ENCODE peak calls at places on chromosomes 4 and X, in eight cellular contexts. One of them, this sample, is unnamed. For H3K27me3, the result is how much of the 10 kb centered on the place peaks cover.

GRCh38 chr4:167956676-167957075 is 135.7 kb upstream of the ANXA10 start:
- DNase-seq in small intestine: no peak
- DNase-seq in HCT116: no peak
- DNase-seq in aorta: no peak
- DNase-seq in mesendoderm: no peak
- DNase-seq in tibial nerve: no peak
- DNase-seq in GM23248: no peak
- DNase-seq in heart right ventricle: no peak
- DNase-seq in this sample: no peak

GRCh38 chrX:154040307-154040756 is 20.6 kb upstream of the IRAK1 start:
- DNase-seq in small intestine: no peak
- DNase-seq in HCT116: no peak
- DNase-seq in aorta: no peak
- DNase-seq in mesendoderm: no peak
- DNase-seq in tibial nerve: no peak
- DNase-seq in GM23248: peak
- DNase-seq in heart right ventricle: no peak
- DNase-seq in this sample: no peak

GRCh38 chr4:99710681-99711345 is 53.2 kb upstream of the C4orf54 start:
- DNase-seq in small intestine: no peak
- DNase-seq in HCT116: no peak
- DNase-seq in aorta: no peak
- DNase-seq in mesendoderm: no peak
- DNase-seq in tibial nerve: no peak
- DNase-seq in GM23248: peak
- DNase-seq in heart right ventricle: no peak
- DNase-seq in this sample: no peak

GRCh38 chr4:186500721-186501304 is 54.6 kb downstream of the MTNR1A start:
- DNase-seq in small intestine: no peak
- DNase-seq in HCT116: no peak
- DNase-seq in aorta: no peak
- DNase-seq in mesendoderm: no peak
- DNase-seq in tibial nerve: no peak
- DNase-seq in GM23248: no peak
- DNase-seq in heart right ventricle: no peak
- DNase-seq in this sample: no peak

GRCh38 chr4:28702571-28702970 is 1841.9 kb downstream of the STIM2 start:
- DNase-seq in small intestine: no peak
- DNase-seq in HCT116: no peak
- DNase-seq in aorta: no peak
- DNase-seq in mesendoderm: no peak
- DNase-seq in tibial nerve: no peak
- DNase-seq in GM23248: peak
- DNase-seq in heart right ventricle: no peak
- DNase-seq in this sample: no peak

GRCh38 chrX:103825881-103826280 is 6.2 kb downstream of the RAB9B start:
- DNase-seq in small intestine: no peak
- DNase-seq in HCT116: no peak
- DNase-seq in aorta: no peak
- DNase-seq in mesendoderm: no peak
- DNase-seq in tibial nerve: no peak
- DNase-seq in GM23248: no peak
- DNase-seq in heart right ventricle: no peak
- DNase-seq in this sample: no peak

GRCh38 chr4:7251321-7251720 is 59.0 kb downstream of the SORCS2 start:
- DNase-seq in small intestine: no peak
- DNase-seq in HCT116: no peak
- DNase-seq in aorta: no peak
- DNase-seq in mesendoderm: no peak
- DNase-seq in tibial nerve: no peak
- DNase-seq in GM23248: no peak
- DNase-seq in heart right ventricle: no peak
- DNase-seq in this sample: no peak

GRCh38 chrX:104306180-104306579 is 51.4 kb upstream of the ESX1 start:
- DNase-seq in small intestine: no peak
- DNase-seq in HCT116: no peak
- DNase-seq in aorta: no peak
- DNase-seq in mesendoderm: no peak
- DNase-seq in tibial nerve: no peak
- DNase-seq in GM23248: no peak
- DNase-seq in heart right ventricle: no peak
- DNase-seq in this sample: no peak

GRCh38 chrX:154731881-154732280 is 19.0 kb downstream of the GAB3 start:
- DNase-seq in small intestine: no peak
- DNase-seq in HCT116: no peak
- DNase-seq in aorta: no peak
- DNase-seq in mesendoderm: peak
- DNase-seq in tibial nerve: no peak
- DNase-seq in GM23248: peak
- DNase-seq in heart right ventricle: no peak
- DNase-seq in this sample: no peak

GRCh38 chr4:98572697-98573096 is 85.7 kb downstream of the TSPAN5 start:
- DNase-seq in small intestine: peak
- DNase-seq in HCT116: no peak
- DNase-seq in aorta: no peak
- DNase-seq in mesendoderm: no peak
- DNase-seq in tibial nerve: no peak
- DNase-seq in GM23248: no peak
- DNase-seq in heart right ventricle: no peak
- DNase-seq in this sample: no peak

GRCh38 chr4:8308144-8308543 is 38.6 kb downstream of the HTRA3 start:
- DNase-seq in small intestine: no peak
- DNase-seq in HCT116: no peak
- DNase-seq in aorta: peak
- DNase-seq in mesendoderm: no peak
- DNase-seq in tibial nerve: no peak
- DNase-seq in GM23248: no peak
- DNase-seq in heart right ventricle: no peak
- DNase-seq in this sample: no peak

GRCh38 chr4:27844359-27844758 is 983.7 kb downstream of the STIM2 start:
- DNase-seq in small intestine: no peak
- DNase-seq in HCT116: no peak
- DNase-seq in aorta: no peak
- DNase-seq in mesendoderm: no peak
- DNase-seq in tibial nerve: no peak
- DNase-seq in GM23248: no peak
- DNase-seq in heart right ventricle: no peak
- DNase-seq in this sample: no peak

GRCh38 chrX:54358424-54359211 is 772 bp upstream of the WNK3 start:
- DNase-seq in small intestine: no peak
- DNase-seq in HCT116: no peak
- DNase-seq in aorta: peak
- DNase-seq in mesendoderm: peak
- DNase-seq in tibial nerve: peak
- DNase-seq in GM23248: peak
- DNase-seq in heart right ventricle: peak
- DNase-seq in this sample: no peak

DNA sequence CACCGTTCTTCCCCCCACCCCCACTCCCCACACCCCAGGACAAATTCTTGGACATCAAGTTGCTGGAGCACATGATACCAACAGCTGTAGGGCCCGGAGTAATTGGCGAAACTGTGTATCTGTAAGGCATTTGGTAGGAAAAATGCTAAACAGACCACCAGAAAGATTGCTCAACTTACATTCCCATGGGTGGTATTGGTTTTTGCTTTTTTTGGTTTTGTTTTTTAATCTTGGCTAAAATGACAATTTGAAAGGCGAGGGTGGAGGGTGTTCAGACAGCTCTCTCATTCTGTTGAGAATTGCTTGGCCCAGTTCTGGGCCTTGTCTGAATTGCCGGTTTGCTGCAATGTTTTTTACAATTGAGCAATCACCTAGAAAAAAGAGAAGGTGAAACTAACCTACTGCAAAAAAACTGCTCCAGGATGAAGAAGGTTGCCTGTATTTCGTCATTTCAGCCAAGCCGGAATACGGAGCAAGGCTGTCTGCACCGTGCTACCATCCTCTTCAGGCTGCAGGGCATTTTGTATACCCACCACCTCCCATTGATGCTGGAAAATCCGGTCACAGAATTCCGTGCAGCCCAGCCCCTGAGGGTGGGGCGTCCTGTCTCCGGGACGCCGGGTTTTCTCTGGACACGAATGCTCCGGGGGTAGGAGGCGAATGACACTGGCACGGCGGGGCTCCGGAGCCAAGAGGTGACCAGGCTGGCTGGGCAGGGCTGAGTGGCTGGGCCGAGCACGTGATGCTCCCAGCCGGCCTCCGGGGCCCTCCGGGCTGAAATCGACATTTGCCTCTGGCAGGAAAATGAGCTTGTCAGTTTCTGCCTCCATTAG is at the start of gene CLCN4:
- DNase-seq in small intestine: peak
- DNase-seq in HCT116: peak
- DNase-seq in aorta: peak
- DNase-seq in mesendoderm: peak
- DNase-seq in tibial nerve: peak
- DNase-seq in GM23248: peak
- DNase-seq in heart right ventricle: peak
- DNase-seq in this sample: peak
- H3K27me3 ChIP-seq in small intestine: under half
- H3K27me3 ChIP-seq in HCT116: under half
- H3K27me3 ChIP-seq in aorta: under half
- H3K27me3 ChIP-seq in mesendoderm: under half
- H3K27me3 ChIP-seq in tibial nerve: under half
- H3K27me3 ChIP-seq in GM23248: under half
- H3K27me3 ChIP-seq in heart right ventricle: under half
- H3K27me3 ChIP-seq in this sample: under half

GRCh38 chr4:75726577-75726976 is 2.2 kb downstream of the USO1 start:
- DNase-seq in small intestine: no peak
- DNase-seq in HCT116: no peak
- DNase-seq in aorta: no peak
- DNase-seq in mesendoderm: no peak
- DNase-seq in tibial nerve: no peak
- DNase-seq in GM23248: peak
- DNase-seq in heart right ventricle: no peak
- DNase-seq in this sample: no peak
- H3K4me3 ChIP-seq in small intestine: no peak
- H3K4me3 ChIP-seq in HCT116: no peak
- H3K4me3 ChIP-seq in aorta: peak
- H3K4me3 ChIP-seq in mesendoderm: no peak
- H3K4me3 ChIP-seq in tibial nerve: peak
- H3K4me3 ChIP-seq in GM23248: peak
- H3K4me3 ChIP-seq in heart right ventricle: peak
- H3K4me3 ChIP-seq in this sample: peak

GRCh38 chrX:110964761-110965160 is 131.2 kb upstream of the PAK3 start:
- DNase-seq in small intestine: no peak
- DNase-seq in HCT116: no peak
- DNase-seq in aorta: no peak
- DNase-seq in mesendoderm: peak
- DNase-seq in tibial nerve: no peak
- DNase-seq in GM23248: no peak
- DNase-seq in heart right ventricle: no peak
- DNase-seq in this sample: no peak
- H3K27me3 ChIP-seq in small intestine: under half
- H3K27me3 ChIP-seq in HCT116: under half
- H3K27me3 ChIP-seq in aorta: under half
- H3K27me3 ChIP-seq in mesendoderm: under half
- H3K27me3 ChIP-seq in tibial nerve: under half
- H3K27me3 ChIP-seq in GM23248: under half
- H3K27me3 ChIP-seq in heart right ventricle: under half
- H3K27me3 ChIP-seq in this sample: under half

DNA sequence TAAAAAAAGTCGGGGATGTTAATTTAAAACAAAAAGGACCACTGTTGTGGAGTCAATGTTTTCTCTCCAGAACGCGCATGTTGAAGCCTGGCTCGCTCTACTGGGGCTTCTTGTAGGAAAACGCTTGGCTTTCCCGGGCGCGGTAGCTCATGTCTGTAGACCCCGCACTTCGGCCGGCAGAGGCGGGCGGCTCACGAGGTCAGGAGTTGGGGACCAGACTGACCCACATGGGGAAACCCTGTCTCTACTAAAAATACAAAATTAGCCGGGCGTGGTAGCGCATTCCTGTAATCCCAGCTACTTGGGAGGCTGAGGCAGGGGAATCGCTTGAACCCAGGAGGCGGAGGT is 15.6 kb downstream of the NELFA start:
- DNase-seq in small intestine: no peak
- DNase-seq in HCT116: no peak
- DNase-seq in aorta: no peak
- DNase-seq in mesendoderm: no peak
- DNase-seq in tibial nerve: no peak
- DNase-seq in GM23248: no peak
- DNase-seq in heart right ventricle: no peak
- DNase-seq in this sample: no peak
- H3K4me3 ChIP-seq in small intestine: no peak
- H3K4me3 ChIP-seq in HCT116: no peak
- H3K4me3 ChIP-seq in aorta: no peak
- H3K4me3 ChIP-seq in mesendoderm: no peak
- H3K4me3 ChIP-seq in tibial nerve: no peak
- H3K4me3 ChIP-seq in GM23248: no peak
- H3K4me3 ChIP-seq in heart right ventricle: no peak
- H3K4me3 ChIP-seq in this sample: no peak

GRCh38 chr4:146959692-146960091 is 14.0 kb upstream of the TTC29 start:
- DNase-seq in small intestine: no peak
- DNase-seq in HCT116: no peak
- DNase-seq in aorta: no peak
- DNase-seq in mesendoderm: no peak
- DNase-seq in tibial nerve: no peak
- DNase-seq in GM23248: peak
- DNase-seq in heart right ventricle: no peak
- DNase-seq in this sample: no peak
- H3K27me3 ChIP-seq in small intestine: under half
- H3K27me3 ChIP-seq in HCT116: under half
- H3K27me3 ChIP-seq in aorta: under half
- H3K27me3 ChIP-seq in mesendoderm: under half
- H3K27me3 ChIP-seq in tibial nerve: under half
- H3K27me3 ChIP-seq in GM23248: under half
- H3K27me3 ChIP-seq in heart right ventricle: under half
- H3K27me3 ChIP-seq in this sample: under half

GRCh38 chrX:132491191-132491590 is 2.4 kb upstream of the MBNL3 start:
- DNase-seq in small intestine: peak
- DNase-seq in HCT116: no peak
- DNase-seq in aorta: no peak
- DNase-seq in mesendoderm: peak
- DNase-seq in tibial nerve: peak
- DNase-seq in GM23248: no peak
- DNase-seq in heart right ventricle: no peak
- DNase-seq in this sample: no peak

GRCh38 chrX:132488092-132488749 is 617 bp downstream of the MBNL3 start:
- DNase-seq in small intestine: peak
- DNase-seq in HCT116: no peak
- DNase-seq in aorta: no peak
- DNase-seq in mesendoderm: peak
- DNase-seq in tibial nerve: peak
- DNase-seq in GM23248: peak
- DNase-seq in heart right ventricle: no peak
- DNase-seq in this sample: no peak

GRCh38 chrX:132489256-132490085 is 633 bp upstream of the MBNL3 start:
- DNase-seq in small intestine: peak
- DNase-seq in HCT116: no peak
- DNase-seq in aorta: peak
- DNase-seq in mesendoderm: peak
- DNase-seq in tibial nerve: peak
- DNase-seq in GM23248: peak
- DNase-seq in heart right ventricle: peak
- DNase-seq in this sample: peak

GRCh38 chrX:132490086-132490419 is 1.2 kb upstream of the MBNL3 start:
- DNase-seq in small intestine: no peak
- DNase-seq in HCT116: no peak
- DNase-seq in aorta: no peak
- DNase-seq in mesendoderm: peak
- DNase-seq in tibial nerve: no peak
- DNase-seq in GM23248: no peak
- DNase-seq in heart right ventricle: no peak
- DNase-seq in this sample: no peak

GRCh38 chrX:132488819-132489255 is at the start of gene MBNL3:
- DNase-seq in small intestine: peak
- DNase-seq in HCT116: no peak
- DNase-seq in aorta: peak
- DNase-seq in mesendoderm: peak
- DNase-seq in tibial nerve: peak
- DNase-seq in GM23248: peak
- DNase-seq in heart right ventricle: peak
- DNase-seq in this sample: peak
- H3K4me3 ChIP-seq in small intestine: peak
- H3K4me3 ChIP-seq in HCT116: peak
- H3K4me3 ChIP-seq in aorta: peak
- H3K4me3 ChIP-seq in mesendoderm: peak
- H3K4me3 ChIP-seq in tibial nerve: peak
- H3K4me3 ChIP-seq in GM23248: peak
- H3K4me3 ChIP-seq in heart right ventricle: peak
- H3K4me3 ChIP-seq in this sample: peak

This sample was measured in psoas muscle.